ENCODE peak calls at places on chromosomes 1 and 21, in seven cellular contexts. D is Panc1; E is activated T-cell treated with anti-CD3 and anti-CD28 coated beads, Interleukin-2, amount 50 U/mL, for 1 hour; A is CD4-positive, alpha-beta memory T cell; B is NCI-H2227 treated with DMSO at 0.1 percent for 48 hours; U is anterior cingulate cortex; H is T-helper 1 cell. V is an unnamed sample.

GRCh38 chr1:214029796-214030195 is 42.0 kb downstream of the PROX1 start:
- DNase-seq in D (no peak), E (no peak), A (no peak), B (no peak), U (no peak), H (no peak), V (no peak)

GRCh38 chr1:173562813-173563212 is 40.1 kb downstream of the SLC9C2 start:
- DNase-seq in D (no peak), E (no peak), A (no peak), B (no peak), U (no peak), H (no peak), V (no peak)

GRCh38 chr21:34801519-34802132 is 132.8 kb downstream of the CLIC6 start:
- DNase-seq in D (no peak), E (no peak), A (no peak), B (no peak), U (no peak), H (no peak), V (no peak)

GRCh38 chr1:227317541-227318002 is 720 bp downstream of the CDC42BPA start:
- DNase-seq in D (no peak), E (peak), A (no peak), B (peak), U (no peak), H (no peak), V (no peak)

GRCh38 chr1:31272369-31272768 is 24.2 kb downstream of the SNRNP40 start:
- DNase-seq in D (no peak), E (no peak), A (no peak), B (no peak), U (no peak), H (no peak), V (no peak)

GRCh38 chr1:37634554-37635308 is at the start of gene RSPO1:
- DNase-seq in D (no peak), E (no peak), A (no peak), B (peak), U (no peak), H (no peak), V (no peak)

GRCh38 chr1:46659307-46659870 is 8.8 kb downstream of the ATPAF1 start:
- DNase-seq in D (no peak), E (no peak), A (no peak), B (no peak), U (no peak), H (no peak), V (no peak)

GRCh38 chr1:226215239-226215638 is 8.2 kb upstream of the MIXL1 start:
- DNase-seq in D (no peak), E (no peak), A (no peak), B (no peak), U (no peak), H (no peak), V (no peak)

GRCh38 chr21:35342440-35342839 is 293.3 kb upstream of the RUNX1 start:
- DNase-seq in D (no peak), E (no peak), A (no peak), B (no peak), U (no peak), H (no peak), V (no peak)

GRCh38 chr1:10475510-10475909 is 760 bp downstream of the PEX14 start:
- DNase-seq in D (no peak), E (no peak), A (no peak), B (no peak), U (no peak), H (no peak), V (no peak)

GRCh38 chr1:155277896-155278688 is 829 bp downstream of the HCN3 start:
- DNase-seq in D (no peak), E (peak), A (peak), B (peak), U (peak), H (peak), V (no peak)

GRCh38 chr1:5973771-5974170 is 18.5 kb downstream of the NPHP4 start:
- DNase-seq in D (no peak), E (no peak), A (no peak), B (no peak), U (peak), H (no peak), V (peak)

GRCh38 chr1:86380257-86380861 is 15.8 kb downstream of the ODF2L start:
- DNase-seq in D (peak), E (no peak), A (peak), B (peak), U (no peak), H (no peak), V (no peak)

GRCh38 chr1:179296356-179296755 is 2.8 kb downstream of the SOAT1 start:
- DNase-seq in D (no peak), E (no peak), A (no peak), B (no peak), U (no peak), H (no peak), V (no peak)

GRCh38 chr1:114397601-114398000 is 113.4 kb downstream of the TRIM33 start:
- DNase-seq in D (no peak), E (no peak), A (no peak), B (no peak), U (no peak), H (no peak), V (no peak)

GRCh38 chr1:169741666-169742394 is 8.0 kb upstream of the SELE start:
- DNase-seq in D (no peak), E (no peak), A (no peak), B (no peak), U (no peak), H (no peak), V (no peak)

GRCh38 chr1:97832490-97832889 is 88.3 kb downstream of the DPYD start:
- DNase-seq in D (no peak), E (no peak), A (no peak), B (no peak), U (no peak), H (no peak), V (no peak)

GRCh38 chr1:116737855-116738318 is 16.3 kb upstream of the CD2 start:
- DNase-seq in D (no peak), E (peak), A (peak), B (no peak), U (no peak), H (peak), V (no peak)

GRCh38 chr1:228369608-228370438 is 36.8 kb downstream of the TRIM11 start:
- DNase-seq in D (no peak), E (no peak), A (no peak), B (no peak), U (no peak), H (no peak), V (no peak)

GRCh38 chr1:151620286-151620685 is 8.4 kb downstream of the SNX27 start:
- DNase-seq in D (no peak), E (no peak), A (no peak), B (no peak), U (no peak), H (no peak), V (no peak)

GRCh38 chr1:99570486-99571089 is 75.3 kb upstream of the PALMD start:
- DNase-seq in D (no peak), E (no peak), A (no peak), B (no peak), U (no peak), H (no peak), V (no peak)

GRCh38 chr1:27487927-27488522 is 1.9 kb downstream of the WASF2 start:
- DNase-seq in D (no peak), E (no peak), A (no peak), B (no peak), U (no peak), H (no peak), V (no peak)

V was measured in occipital lobe.